ENCODE peak calls at places on chromosomes 11 and 22, in seven cellular contexts. H is IMR-90; L is activated CD4-positive, alpha-beta T cell treated with anti-CD3 and anti-CD28 coated beads, Interleukin-2, amount 50 U/mL, for 24 hours; O is B cell; B is activated naive CD4-positive, alpha-beta T cell treated with anti-CD3 and anti-CD28 coated beads, Interleukin-2, amount 10 ng/mL, durations not matched to agents 7 days and 5 days; V is HT1080; S is anterior cingulate cortex. T is an unnamed sample.

GRCh38 chr11:28104425-28104824 is 3.5 kb downstream of the KIF18A start:
- DNase-seq in H (no peak), L (no peak), O (no peak), B (no peak), V (no peak), S (no peak), T (no peak)

GRCh38 chr22:44436656-44437492 is 61.2 kb downstream of the RTL6 start:
- DNase-seq in H (no peak), L (no peak), O (no peak), B (no peak), V (no peak), S (no peak), T (peak)

GRCh38 chr11:18617688-18618340 is 16.3 kb downstream of the SPTY2D1 start:
- DNase-seq in H (peak), L (no peak), O (no peak), B (peak), V (peak), S (no peak), T (peak)

GRCh38 chr11:18614667-18615066 is 15.1 kb downstream of the MISFA start:
- DNase-seq in H (no peak), L (no peak), O (no peak), B (no peak), V (no peak), S (no peak), T (no peak)

GRCh38 chr11:8098879-8099278 is 17.9 kb downstream of the TUB start:
- DNase-seq in H (peak), L (no peak), O (no peak), B (no peak), V (no peak), S (no peak), T (peak)

GRCh38 chr11:115408036-115408911 is 95.9 kb downstream of the CADM1 start:
- DNase-seq in H (peak), L (no peak), O (no peak), B (no peak), V (peak), S (no peak), T (no peak)

GRCh38 chr11:39768214-39768613 is 1691.2 kb downstream of the LRRC4C start:
- DNase-seq in H (no peak), L (no peak), O (no peak), B (no peak), V (no peak), S (no peak), T (no peak)

GRCh38 chr11:80362578-80362977 is 921.7 kb upstream of the TENM4 start:
- DNase-seq in H (no peak), L (no peak), O (no peak), B (no peak), V (peak), S (no peak), T (no peak)

GRCh38 chr22:19406846-19407245 is 24.7 kb downstream of the HIRA start:
- DNase-seq in H (no peak), L (no peak), O (no peak), B (no peak), V (no peak), S (no peak), T (no peak)

GRCh38 chr22:35149149-35149548 is 83.2 kb downstream of the ISX start:
- DNase-seq in H (no peak), L (no peak), O (no peak), B (no peak), V (no peak), S (no peak), T (no peak)

GRCh38 chr11:134622458-134622857 is 210.4 kb upstream of the B3GAT1 start:
- DNase-seq in H (no peak), L (no peak), O (no peak), B (no peak), V (no peak), S (no peak), T (no peak)

GRCh38 chr11:61918251-61919112 is 1.1 kb upstream of the RAB3IL1 start:
- DNase-seq in H (no peak), L (no peak), O (peak), B (no peak), V (no peak), S (no peak), T (no peak)

GRCh38 chr11:102267602-102268001 is 49.7 kb upstream of the BIRC3 start:
- DNase-seq in H (peak), L (no peak), O (no peak), B (no peak), V (peak), S (no peak), T (no peak)

GRCh38 chr11:90593099-90593498 is 370.2 kb upstream of the CHORDC1 start:
- DNase-seq in H (no peak), L (no peak), O (no peak), B (no peak), V (no peak), S (no peak), T (no peak)

GRCh38 chr11:127564803-127565202 is 564.2 kb upstream of the KIRREL3 start:
- DNase-seq in H (peak), L (no peak), O (no peak), B (no peak), V (peak), S (no peak), T (no peak)

GRCh38 chr11:73521621-73522020 is 76.3 kb downstream of the FAM168A start:
- DNase-seq in H (peak), L (no peak), O (no peak), B (no peak), V (peak), S (no peak), T (no peak)

GRCh38 chr22:47879346-47879745 is 1116.9 kb downstream of the TBC1D22A start:
- DNase-seq in H (no peak), L (no peak), O (no peak), B (no peak), V (no peak), S (no peak), T (no peak)

GRCh38 chr11:614583-615452 is 932 bp downstream of the IRF7 start:
- DNase-seq in H (no peak), L (no peak), O (no peak), B (no peak), V (no peak), S (no peak), T (no peak)

GRCh38 chr11:131228378-131228777 is 142.0 kb upstream of the NTM start:
- DNase-seq in H (no peak), L (no peak), O (no peak), B (no peak), V (no peak), S (no peak), T (no peak)

GRCh38 chr11:7559404-7560283 is 45.8 kb downstream of the PPFIBP2 start:
- DNase-seq in H (no peak), L (no peak), O (no peak), B (no peak), V (no peak), S (no peak), T (no peak)

GRCh38 chr22:26848244-26848920 is 191.0 kb downstream of the MIAT start:
- DNase-seq in H (no peak), L (no peak), O (no peak), B (no peak), V (peak), S (no peak), T (no peak)

GRCh38 chr11:118998822-118999221 is 884 bp downstream of the CENATAC start:
- DNase-seq in H (peak), L (no peak), O (no peak), B (no peak), V (peak), S (no peak), T (no peak)

GRCh38 chr11:113198907-113199660 is 115.3 kb upstream of the TTC12 start:
- DNase-seq in H (no peak), L (no peak), O (no peak), B (no peak), V (no peak), S (no peak), T (no peak)